ENCODE peak calls at places on chromosomes 2 and 18, in six cellular contexts. P is naive thymus-derived CD4-positive, alpha-beta T cell; H is GM23338; V is IMR-90; X is CD8-positive, alpha-beta memory T cell; S is heart right ventricle. W is an unnamed sample. For H3K4me1, the result is how much of the 10 kb centered on the place peaks cover.

GRCh38 chr2:40658917-40659316 is 207.0 kb upstream of the SLC8A1 start:
- DNase-seq in P (no peak), H (peak), V (peak), X (no peak), S (no peak), W (no peak)

GRCh38 chr18:47716632-47717185 is 213.8 kb downstream of the SMAD2 start:
- DNase-seq in P (no peak), H (no peak), V (no peak), X (no peak), S (no peak), W (no peak)

GRCh38 chr18:340044-340443 is 72.2 kb upstream of the THOC1 start:
- DNase-seq in P (no peak), H (no peak), V (no peak), X (no peak), S (no peak), W (no peak)

GRCh38 chr2:195382186-195382585 is 274.8 kb upstream of the SLC39A10 start:
- DNase-seq in P (peak), H (no peak), V (no peak), X (peak), S (no peak), W (no peak)

GRCh38 chr2:112811841-112812306 is 24.7 kb downstream of the IL1B start:
- DNase-seq in P (no peak), H (no peak), V (peak), X (no peak), S (peak), W (no peak)

GRCh38 chr2:230068658-230069080 is at the start of gene SLC16A14:
- DNase-seq in P (peak), H (peak), V (peak), X (no peak), S (peak), W (peak)

GRCh38 chr2:166230024-166230723 is 102.4 kb upstream of the SCN1A start:
- DNase-seq in P (no peak), H (no peak), V (peak), X (no peak), S (no peak), W (peak)

GRCh38 chr18:64419156-64419555 is 270.3 kb upstream of the LINC00305 start:
- DNase-seq in P (no peak), H (no peak), V (no peak), X (no peak), S (no peak), W (no peak)

GRCh38 chr2:24820598-24821432 is 27.6 kb downstream of the CENPO start:
- DNase-seq in P (no peak), H (no peak), V (no peak), X (no peak), S (no peak), W (no peak)

GRCh38 chr2:8581048-8581561 is 100.8 kb upstream of the ID2 start:
- DNase-seq in P (no peak), H (no peak), V (no peak), X (no peak), S (no peak), W (no peak)
- H3K4me1 ChIP-seq in P (under half), H (under half), V (under half), X (under half), S (under half), W (under half)

DNA sequence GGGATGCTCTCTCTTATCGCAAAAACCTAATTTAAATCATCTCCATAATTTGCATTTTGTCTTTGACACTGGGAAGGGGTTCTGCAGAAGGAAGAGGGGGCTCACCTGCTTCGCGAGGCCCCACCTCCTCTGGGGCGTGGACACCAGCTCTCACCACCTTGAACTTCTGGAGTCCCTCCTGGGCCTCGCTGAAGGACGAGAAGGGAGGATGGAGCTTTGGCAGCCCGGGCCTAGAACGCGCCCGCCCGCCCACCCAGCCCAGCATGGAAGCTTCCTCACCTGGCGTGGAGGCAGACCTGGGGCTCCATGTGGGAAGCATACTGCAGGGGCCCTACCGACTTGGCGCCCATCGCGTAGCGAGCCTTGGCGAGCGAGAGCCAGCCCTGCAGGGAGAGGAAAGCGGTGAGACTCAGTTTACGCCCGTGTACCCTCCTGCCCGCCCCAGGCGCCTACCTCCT is 1.1 kb upstream of the IMP4 start:
- DNase-seq in P (no peak), H (peak), V (no peak), X (no peak), S (no peak), W (no peak)
- H3K4me1 ChIP-seq in P (under half), H (under half), V (under half), X (under half), S (under half), W (under half)

GRCh38 chr2:68253211-68254068 is 1.1 kb upstream of the PPP3R1 start:
- DNase-seq in P (peak), H (no peak), V (peak), X (peak), S (peak), W (no peak)
- H3K4me1 ChIP-seq in P (under half), H (under half), V (under half), X (under half), S (half or more), W (under half)

GRCh38 chr2:174704647-174705046 is 59.6 kb downstream of the CHRNA1 start:
- DNase-seq in P (no peak), H (no peak), V (no peak), X (no peak), S (no peak), W (no peak)
- H3K4me1 ChIP-seq in P (under half), H (under half), V (under half), X (under half), S (under half), W (under half)

GRCh38 chr2:98518106-98518505 is 73.4 kb downstream of the INPP4A start:
- DNase-seq in P (peak), H (peak), V (no peak), X (peak), S (peak), W (peak)
- H3K4me1 ChIP-seq in P (under half), H (under half), V (under half), X (half or more), S (under half), W (under half)

DNA sequence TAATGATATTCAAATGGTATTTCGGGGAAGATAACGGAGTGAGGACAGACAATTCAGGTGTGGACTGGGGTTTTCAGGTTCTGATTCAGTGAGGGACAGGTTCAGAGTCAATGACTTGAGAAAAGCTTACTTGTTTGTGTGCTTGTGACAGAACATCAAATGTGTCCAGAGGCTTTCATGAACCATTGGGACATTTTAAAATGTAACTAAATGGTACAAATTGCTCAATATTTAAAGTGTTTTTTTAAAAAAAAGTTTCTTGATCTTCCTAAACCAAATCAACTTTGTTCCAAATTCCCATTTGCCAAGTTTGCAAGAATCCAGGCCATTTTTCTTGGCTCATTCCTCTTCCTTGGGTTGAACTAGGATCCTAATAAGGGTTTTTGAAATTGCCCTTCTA is 59.4 kb upstream of the BZW1 start:
- DNase-seq in P (no peak), H (no peak), V (no peak), X (no peak), S (no peak), W (no peak)
- H3K4me1 ChIP-seq in P (under half), H (under half), V (under half), X (under half), S (under half), W (under half)

GRCh38 chr2:234680688-234681050 is 183.8 kb upstream of the ARL4C start:
- DNase-seq in P (no peak), H (no peak), V (no peak), X (no peak), S (no peak), W (no peak)
- H3K4me1 ChIP-seq in P (under half), H (under half), V (under half), X (under half), S (under half), W (under half)

W was measured in body of pancreas.